ENCODE peak calls at places on chromosomes 2 and 18, in ten cellular contexts. B, Q, Y, D, A, Z, U, W, G and L are unnamed samples.

GRCh38 chr2:54965425-54965824 is 84.8 kb downstream of the RTN4 start:
- DNase-seq in B (no peak), Q (no peak), Y (no peak), D (no peak), A (no peak), Z (no peak), U (no peak), W (no peak), G (no peak), L (no peak)

GRCh38 chr2:71893646-71894045 is 254.0 kb downstream of the CYP26B1 start:
- DNase-seq in B (no peak), Q (no peak), Y (peak), D (no peak), A (peak), Z (no peak), U (no peak), W (no peak), G (no peak), L (no peak)

GRCh38 chr18:57909620-57910019 is 106.5 kb upstream of the ATP8B1 start:
- DNase-seq in B (no peak), Q (no peak), Y (no peak), D (no peak), A (no peak), Z (no peak), U (no peak), W (no peak), G (no peak), L (no peak)

GRCh38 chr18:25979358-25979727 is 111.1 kb downstream of the SS18 start:
- DNase-seq in B (no peak), Q (no peak), Y (no peak), D (no peak), A (no peak), Z (no peak), U (no peak), W (no peak), G (no peak), L (no peak)

GRCh38 chr18:40346146-40346545 is 1608.9 kb upstream of the PIK3C3 start:
- DNase-seq in B (no peak), Q (no peak), Y (no peak), D (no peak), A (no peak), Z (no peak), U (no peak), W (no peak), G (no peak), L (no peak)

GRCh38 chr18:45416168-45416567 is 199.1 kb upstream of the SLC14A2 start:
- DNase-seq in B (no peak), Q (no peak), Y (no peak), D (no peak), A (no peak), Z (no peak), U (peak), W (no peak), G (no peak), L (no peak)

GRCh38 chr2:30410217-30410616 is 36.8 kb upstream of the LCLAT1 start:
- DNase-seq in B (no peak), Q (no peak), Y (no peak), D (no peak), A (no peak), Z (peak), U (no peak), W (no peak), G (no peak), L (no peak)

GRCh38 chr18:48922801-48923730 is 27.7 kb downstream of the SMAD7 start:
- DNase-seq in B (peak), Q (peak), Y (peak), D (no peak), A (peak), Z (peak), U (peak), W (peak), G (peak), L (no peak)

GRCh38 chr2:111157071-111157661 is 36.5 kb downstream of the BCL2L11 start:
- DNase-seq in B (no peak), Q (no peak), Y (no peak), D (peak), A (no peak), Z (no peak), U (no peak), W (no peak), G (no peak), L (no peak)

GRCh38 chr2:183059561-183059960 is 19.0 kb upstream of the DUSP19 start:
- DNase-seq in B (no peak), Q (no peak), Y (no peak), D (no peak), A (no peak), Z (peak), U (no peak), W (no peak), G (no peak), L (no peak)

GRCh38 chr18:58302811-58303210 is 258.8 kb downstream of the NEDD4L start:
- DNase-seq in B (no peak), Q (no peak), Y (no peak), D (no peak), A (no peak), Z (no peak), U (no peak), W (no peak), G (no peak), L (no peak)

GRCh38 chr2:57549642-57550102 is 496.9 kb upstream of the VRK2 start:
- DNase-seq in B (no peak), Q (no peak), Y (no peak), D (peak), A (peak), Z (no peak), U (peak), W (no peak), G (no peak), L (no peak)

GRCh38 chr2:216339456-216340279 is 32.6 kb downstream of the MARCHF4 start:
- DNase-seq in B (no peak), Q (no peak), Y (no peak), D (no peak), A (peak), Z (no peak), U (peak), W (no peak), G (no peak), L (no peak)

GRCh38 chr2:8358179-8358578 is 323.7 kb upstream of the ID2 start:
- DNase-seq in B (no peak), Q (no peak), Y (no peak), D (no peak), A (no peak), Z (no peak), U (no peak), W (no peak), G (no peak), L (no peak)

GRCh38 chr2:128797092-128797491 is 478.4 kb upstream of the HS6ST1 start:
- DNase-seq in B (no peak), Q (no peak), Y (no peak), D (no peak), A (no peak), Z (no peak), U (no peak), W (no peak), G (peak), L (no peak)

GRCh38 chr2:232435805-232436204 is 20.1 kb upstream of the ALPI start:
- DNase-seq in B (no peak), Q (peak), Y (no peak), D (no peak), A (peak), Z (no peak), U (no peak), W (no peak), G (no peak), L (no peak)

GRCh38 chr2:25981596-25982272 is 563 bp downstream of the KIF3C start:
- DNase-seq in B (peak), Q (peak), Y (no peak), D (no peak), A (peak), Z (no peak), U (peak), W (no peak), G (no peak), L (no peak)

GRCh38 chr2:80326214-80326613 is 21.7 kb upstream of the LRRTM1 start:
- DNase-seq in B (no peak), Q (no peak), Y (no peak), D (peak), A (peak), Z (no peak), U (peak), W (no peak), G (no peak), L (no peak)

GRCh38 chr2:211416373-211416772 is 860.0 kb downstream of the CPS1 start:
- DNase-seq in B (no peak), Q (no peak), Y (no peak), D (no peak), A (no peak), Z (no peak), U (no peak), W (no peak), G (no peak), L (no peak)

GRCh38 chr18:10414293-10414842 is 40.1 kb upstream of the APCDD1 start:
- DNase-seq in B (peak), Q (no peak), Y (no peak), D (no peak), A (no peak), Z (no peak), U (no peak), W (no peak), G (no peak), L (no peak)

GRCh38 chr2:169715379-169716228 is 18.0 kb upstream of the KLHL23 start:
- DNase-seq in B (no peak), Q (no peak), Y (no peak), D (no peak), A (no peak), Z (no peak), U (no peak), W (peak), G (no peak), L (no peak)

GRCh38 chr2:176178807-176179271 is 9.6 kb upstream of the HOXD1 start:
- DNase-seq in B (no peak), Q (no peak), Y (no peak), D (no peak), A (no peak), Z (no peak), U (no peak), W (no peak), G (no peak), L (no peak)

GRCh38 chr2:43071629-43072550 is 154.5 kb downstream of the ZFP36L2 start:
- DNase-seq in B (peak), Q (no peak), Y (no peak), D (no peak), A (peak), Z (no peak), U (no peak), W (peak), G (peak), L (no peak)

GRCh38 chr2:231467016-231467545 is 2.8 kb upstream of the NCL start:
- DNase-seq in B (peak), Q (no peak), Y (peak), D (no peak), A (no peak), Z (no peak), U (no peak), W (peak), G (no peak), L (no peak)

GRCh38 chr2:72951303-72952095 is 34.2 kb downstream of the EMX1 start:
- DNase-seq in B (no peak), Q (no peak), Y (no peak), D (no peak), A (peak), Z (no peak), U (no peak), W (no peak), G (no peak), L (no peak)

GRCh38 chr2:26462100-26462499 is 15.8 kb downstream of the OTOF start:
- DNase-seq in B (peak), Q (no peak), Y (no peak), D (no peak), A (no peak), Z (no peak), U (no peak), W (peak), G (no peak), L (peak)

GRCh38 chr2:152098033-152098797 is 629 bp downstream of the CACNB4 start:
- DNase-seq in B (peak), Q (peak), Y (peak), D (no peak), A (peak), Z (no peak), U (peak), W (no peak), G (peak), L (peak)

GRCh38 chr18:39660141-39660540 is 2094.5 kb upstream of the CELF4 start:
- DNase-seq in B (no peak), Q (no peak), Y (no peak), D (no peak), A (no peak), Z (no peak), U (no peak), W (no peak), G (no peak), L (no peak)

GRCh38 chr2:4628931-4629565 is 925.7 kb downstream of the DCDC2C start:
- DNase-seq in B (no peak), Q (no peak), Y (no peak), D (peak), A (no peak), Z (no peak), U (peak), W (no peak), G (no peak), L (no peak)

GRCh38 chr18:8858888-8859511 is 153.6 kb downstream of the MTCL1 start:
- DNase-seq in B (no peak), Q (no peak), Y (no peak), D (no peak), A (no peak), Z (peak), U (no peak), W (no peak), G (no peak), L (no peak)

DNA sequence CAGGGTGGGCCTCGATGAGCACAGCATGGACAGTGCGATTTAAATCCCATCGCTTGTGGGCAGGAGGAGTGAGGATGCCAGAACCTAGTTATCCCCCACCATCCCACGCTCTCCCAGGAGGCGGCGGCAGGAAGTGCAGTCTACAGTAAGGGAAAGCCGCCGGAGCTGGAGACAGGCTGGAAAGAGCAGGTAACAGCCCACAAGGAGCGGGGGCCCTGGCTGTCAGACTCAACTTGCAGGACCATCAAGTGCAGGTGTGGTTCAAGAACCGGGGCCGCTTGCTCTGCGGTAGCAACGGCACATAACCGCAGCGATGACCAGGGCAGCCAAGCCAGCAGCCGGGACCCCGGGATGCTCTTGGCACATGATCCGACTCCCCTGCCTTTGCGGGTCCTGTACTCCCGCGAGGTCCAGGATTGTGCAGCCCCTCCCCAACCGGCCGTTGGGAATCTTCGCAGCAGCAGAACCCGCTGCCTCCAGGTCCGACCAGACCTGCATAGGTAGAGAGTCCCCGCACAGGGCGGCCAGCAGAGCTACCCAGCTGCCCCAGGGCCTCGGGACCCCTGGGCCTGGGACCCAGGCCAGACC is 82.1 kb downstream of the BIN1 start:
- DNase-seq in B (peak), Q (peak), Y (no peak), D (no peak), A (peak), Z (no peak), U (peak), W (no peak), G (no peak), L (no peak)
- H3K4me3 ChIP-seq in B (peak), Q (peak), Y (peak), D (no peak), A (peak), Z (peak), U (peak), W (peak), G (peak), L (peak)

GRCh38 chr2:64455545-64455944 is 1.6 kb downstream of the LGALSL start:
- DNase-seq in B (no peak), Q (no peak), Y (no peak), D (no peak), A (no peak), Z (no peak), U (no peak), W (no peak), G (no peak), L (no peak)
- H3K4me3 ChIP-seq in B (no peak), Q (peak), Y (peak), D (no peak), A (peak), Z (no peak), U (peak), W (no peak), G (peak), L (no peak)

GRCh38 chr18:23354625-23355024 is 98.5 kb upstream of the RIOK3 start:
- DNase-seq in B (no peak), Q (no peak), Y (no peak), D (no peak), A (no peak), Z (no peak), U (no peak), W (no peak), G (no peak), L (no peak)

GRCh38 chr18:23356416-23356815 is 96.7 kb upstream of the RIOK3 start:
- DNase-seq in B (no peak), Q (no peak), Y (no peak), D (no peak), A (no peak), Z (no peak), U (no peak), W (no peak), G (no peak), L (no peak)

GRCh38 chr18:23355206-23355605 is 97.9 kb upstream of the RIOK3 start:
- DNase-seq in B (no peak), Q (no peak), Y (no peak), D (no peak), A (no peak), Z (no peak), U (no peak), W (no peak), G (peak), L (no peak)

GRCh38 chr18:23356915-23357421 is 96.1 kb upstream of the RIOK3 start:
- DNase-seq in B (no peak), Q (no peak), Y (no peak), D (no peak), A (no peak), Z (no peak), U (no peak), W (no peak), G (no peak), L (no peak)

GRCh38 chr18:23357992-23358594 is 95.0 kb upstream of the RIOK3 start:
- DNase-seq in B (no peak), Q (no peak), Y (no peak), D (no peak), A (no peak), Z (no peak), U (no peak), W (peak), G (peak), L (no peak)
- H3K4me3 ChIP-seq in B (no peak), Q (peak), Y (peak), D (peak), A (no peak), Z (no peak), U (no peak), W (no peak), G (peak), L (no peak)

GRCh38 chr2:47655563-47655880 is 127.4 kb upstream of the MSH6 start:
- DNase-seq in B (no peak), Q (no peak), Y (no peak), D (no peak), A (no peak), Z (no peak), U (no peak), W (no peak), G (no peak), L (no peak)

GRCh38 chr2:47654790-47655562 is 128.0 kb upstream of the MSH6 start:
- DNase-seq in B (no peak), Q (no peak), Y (no peak), D (no peak), A (peak), Z (no peak), U (peak), W (no peak), G (no peak), L (no peak)

GRCh38 chr2:47658646-47659320 is 124.2 kb upstream of the MSH6 start:
- DNase-seq in B (no peak), Q (no peak), Y (no peak), D (no peak), A (no peak), Z (no peak), U (no peak), W (no peak), G (no peak), L (no peak)

GRCh38 chr2:47657886-47658577 is 124.9 kb upstream of the MSH6 start:
- DNase-seq in B (no peak), Q (no peak), Y (no peak), D (no peak), A (no peak), Z (no peak), U (no peak), W (no peak), G (no peak), L (no peak)

DNA sequence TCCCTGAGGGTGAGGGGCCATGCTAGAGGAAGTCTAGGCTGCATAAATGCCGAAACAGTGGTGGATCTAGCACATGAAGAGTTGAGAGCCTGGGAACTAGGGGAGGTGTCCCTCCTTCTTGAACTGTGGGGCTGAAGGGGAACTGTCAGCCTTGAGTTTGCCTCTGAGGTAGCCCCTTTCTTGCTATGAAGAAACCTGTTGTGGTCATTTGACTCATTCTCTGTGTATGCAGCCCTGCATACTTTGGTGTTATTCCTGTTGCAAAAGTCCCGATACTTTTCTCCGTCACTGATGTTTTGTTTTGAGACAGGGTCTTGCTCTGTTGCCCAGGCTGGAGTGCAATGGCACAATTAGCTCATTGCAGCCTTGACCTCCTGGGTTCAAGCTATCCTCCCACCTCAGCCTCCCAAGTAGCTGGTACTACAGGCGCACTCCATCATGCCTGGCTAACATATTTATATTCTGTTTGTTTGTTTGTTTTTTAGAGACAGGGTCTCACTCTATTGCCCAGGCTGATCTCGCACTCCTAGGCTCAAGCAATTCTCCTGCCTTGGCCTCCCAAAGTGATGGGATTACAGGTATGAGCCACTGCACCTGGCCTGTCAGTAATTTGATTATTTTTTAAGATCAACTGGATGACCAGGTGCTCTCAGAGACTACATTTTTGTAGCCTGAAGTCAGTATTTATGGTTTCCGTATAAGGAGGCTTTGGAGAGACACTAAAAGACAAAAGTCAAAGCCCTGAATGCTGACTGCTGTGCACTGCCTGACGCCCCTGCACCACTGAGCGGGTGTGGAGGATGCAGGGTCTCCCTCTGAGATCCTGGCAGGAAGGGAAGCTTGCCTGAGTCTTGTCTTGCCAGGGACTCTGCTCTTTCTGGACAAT is 126.0 kb upstream of the MSH6 start:
- DNase-seq in B (no peak), Q (no peak), Y (no peak), D (no peak), A (no peak), Z (no peak), U (no peak), W (no peak), G (no peak), L (no peak)
- H3K4me3 ChIP-seq in B (no peak), Q (no peak), Y (no peak), D (no peak), A (no peak), Z (no peak), U (no peak), W (no peak), G (no peak), L (no peak)